ENCODE peak calls at places on chromosome 19, in four cellular contexts. V is A549, G is GM12878, T is K562. R is an unnamed sample.

GRCh38 chr19:21047712-21048111 is 27.3 kb downstream of the ZNF430 start:
- DNase-seq in T (no peak), G (no peak), V (no peak), R (no peak)

GRCh38 chr19:28560786-28561185 is 652.2 kb downstream of the UQCRFS1 start:
- DNase-seq in G (no peak), T (peak), V (no peak), R (no peak)

GRCh38 chr19:7927605-7928333 is 1.8 kb upstream of the CTXN1 start:
- DNase-seq in G (no peak), V (no peak), T (no peak), R (no peak)

GRCh38 chr19:41306394-41306793 is 3.6 kb upstream of the CCDC97 start:
- DNase-seq in T (no peak), V (no peak), G (no peak), R (no peak)

GRCh38 chr19:6590458-6591319 is at the start of gene CD70:
- DNase-seq in V (peak), G (peak), T (no peak), R (no peak)

GRCh38 chr19:8673281-8673891 is 25.2 kb downstream of the ACTL9 start:
- DNase-seq in T (no peak), V (no peak), G (no peak), R (no peak)

GRCh38 chr19:926595-927043 is 784 bp downstream of the ARID3A start:
- DNase-seq in V (no peak), G (no peak), T (peak), R (no peak)

GRCh38 chr19:28468701-28469459 is 744.1 kb downstream of the UQCRFS1 start:
- DNase-seq in V (no peak), G (no peak), T (no peak), R (no peak)

GRCh38 chr19:11649941-11650340 is 52.7 kb downstream of the ZNF627 start:
- DNase-seq in V (no peak), G (no peak), T (no peak), R (peak)

GRCh38 chr19:42657551-42657950 is 62.8 kb upstream of the CEACAM8 start:
- DNase-seq in V (no peak), G (no peak), T (no peak), R (peak)

GRCh38 chr19:52248256-52248655 is 21.1 kb upstream of the ZNF766 start:
- DNase-seq in G (no peak), T (peak), V (no peak), R (peak)

GRCh38 chr19:11091343-11092153 is 2.3 kb downstream of the LDLR start:
- DNase-seq in G (no peak), V (peak), T (no peak), R (peak)

GRCh38 chr19:8158411-8159074 is 9.2 kb upstream of the FBN3 start:
- DNase-seq in G (peak), T (peak), V (peak), R (peak)

GRCh38 chr19:40378509-40378908 is 11.5 kb downstream of the HIPK4 start:
- DNase-seq in T (no peak), G (no peak), V (no peak), R (no peak)

GRCh38 chr19:33529094-33529676 is 7.6 kb upstream of the PEPD start:
- DNase-seq in T (no peak), G (no peak), V (no peak), R (no peak)

GRCh38 chr19:405138-405965 is 3.6 kb downstream of the C2CD4C start:
- DNase-seq in V (no peak), G (no peak), T (no peak), R (no peak)

GRCh38 chr19:46629546-46630025 is 4.7 kb upstream of the PTGIR start:
- DNase-seq in G (no peak), T (peak), V (no peak), R (no peak)

GRCh38 chr19:27776524-27776923 is 1436.4 kb downstream of the UQCRFS1 start:
- DNase-seq in G (no peak), T (peak), V (no peak), R (no peak)

GRCh38 chr19:47512183-47512947 is 2.5 kb downstream of the NAPA start:
- DNase-seq in T (no peak), V (no peak), G (no peak), R (peak)

GRCh38 chr19:11578342-11579142 is 1.1 kb upstream of the ACP5 start:
- DNase-seq in T (peak), G (no peak), V (no peak), R (no peak)

GRCh38 chr19:50321831-50322230 is 7.3 kb downstream of the KCNC3 start:
- DNase-seq in V (no peak), G (no peak), T (no peak), R (no peak)

GRCh38 chr19:9835507-9835949 is 410 bp downstream of the PIN1 start:
- DNase-seq in V (no peak), G (no peak), T (peak), R (no peak)

GRCh38 chr19:14198384-14199376 is 7.3 kb downstream of the ADGRL1 start:
- DNase-seq in G (no peak), V (no peak), T (no peak), R (no peak)

GRCh38 chr19:42919757-42920079 is 2.0 kb upstream of the PSG6 start:
- DNase-seq in V (no peak), G (no peak), T (no peak), R (no peak)

GRCh38 chr19:28516415-28516872 is 696.5 kb downstream of the UQCRFS1 start:
- DNase-seq in G (no peak), V (no peak), T (no peak), R (no peak)

GRCh38 chr19:51272183-51272817 is 21.4 kb downstream of the SIGLECL1 start:
- DNase-seq in G (no peak), T (no peak), V (no peak), R (no peak)

GRCh38 chr19:47152205-47152604 is 21.6 kb downstream of the SAE1 start:
- DNase-seq in T (no peak), G (no peak), V (no peak), R (no peak)

GRCh38 chr19:18611327-18612050 is 1.2 kb upstream of the TMEM59L start:
- DNase-seq in T (peak), G (no peak), V (no peak), R (no peak)

GRCh38 chr19:17522988-17523872 is 11.8 kb downstream of the PGLS start:
- DNase-seq in T (no peak), V (no peak), G (peak), R (no peak)

GRCh38 chr19:41264581-41265375 is 606 bp downstream of the HNRNPUL1 start:
- DNase-seq in V (peak), T (peak), G (no peak), R (peak)

GRCh38 chr19:15628236-15629002 is 12.3 kb upstream of the CYP4F3 start:
- DNase-seq in G (no peak), V (no peak), T (no peak), R (no peak)

GRCh38 chr19:49243129-49243528 is 81.9 kb downstream of the SLC6A16 start:
- DNase-seq in V (no peak), G (no peak), T (no peak), R (no peak)

GRCh38 chr19:10395436-10395835 is 7.9 kb downstream of the CDC37 start:
- DNase-seq in T (no peak), G (no peak), V (no peak), R (no peak)

GRCh38 chr19:46656541-46656940 is 4.4 kb downstream of the DACT3 start:
- DNase-seq in T (no peak), G (no peak), V (no peak), R (no peak)

GRCh38 chr19:52094526-52094925 is 1.0 kb downstream of the ZNF841 start:
- DNase-seq in G (no peak), V (no peak), T (no peak), R (no peak)

GRCh38 chr19:32642771-32643170 is 32.2 kb downstream of the ANKRD27 start:
- DNase-seq in V (no peak), G (no peak), T (no peak), R (no peak)

GRCh38 chr19:22088541-22089144 is 36.4 kb downstream of the ZNF257 start:
- DNase-seq in T (no peak), V (no peak), G (no peak), R (no peak)

GRCh38 chr19:7870571-7871279 is 3.5 kb downstream of the PRR36 start:
- DNase-seq in V (no peak), T (peak), G (no peak), R (no peak)

GRCh38 chr19:46911456-46911855 is 50.7 kb downstream of the ARHGAP35 start:
- DNase-seq in G (no peak), T (no peak), V (no peak), R (no peak)

DNA sequence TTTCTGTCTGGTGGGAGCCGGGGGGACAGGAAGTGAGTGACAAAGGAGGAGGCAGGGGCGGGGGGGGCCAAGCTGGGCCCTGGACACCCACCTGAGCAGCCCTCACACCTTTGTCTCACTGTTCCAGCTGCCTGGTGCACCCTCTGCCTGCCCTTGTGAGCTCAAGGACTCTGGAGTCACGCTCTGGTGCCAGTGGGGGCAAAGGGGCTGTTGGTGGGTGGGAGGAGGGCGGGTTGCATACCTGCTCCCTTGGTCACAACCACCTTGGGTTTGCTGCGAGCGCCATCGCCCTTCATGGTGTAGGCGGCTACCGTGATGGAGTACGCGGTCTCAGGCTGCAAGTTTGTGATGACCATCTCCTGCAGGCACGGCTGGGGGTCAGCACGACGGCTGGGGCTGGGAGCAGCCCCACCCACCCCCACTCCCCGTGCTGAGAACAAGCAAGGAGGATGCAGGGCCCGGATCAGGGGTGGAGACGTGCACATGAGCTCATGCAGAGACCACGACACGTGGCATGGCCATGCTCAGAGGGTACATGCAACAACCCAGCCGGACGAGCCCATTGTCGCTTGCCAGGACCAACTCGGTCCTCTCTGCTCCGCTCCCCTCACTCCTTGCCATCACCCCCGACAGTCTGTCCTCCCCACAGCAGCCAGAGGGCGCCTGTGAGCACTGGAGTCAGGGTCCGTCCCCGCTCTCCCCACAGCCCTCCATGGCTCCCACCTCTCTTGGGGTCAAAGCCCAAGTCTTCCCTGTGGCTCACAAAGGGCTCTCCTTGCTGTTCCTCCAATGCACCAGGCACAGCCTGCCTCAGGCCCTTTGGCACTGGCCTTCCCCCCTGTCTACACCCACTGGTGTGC is 114.9 kb downstream of the PTPRS start:
- DNase-seq in G (no peak), V (no peak), T (peak), R (no peak)
- TF ChIP-seq ELK1 in G (no peak), V (no peak), T (no peak), R (no peak)

GRCh38 chr19:35793381-35794165 is 18.2 kb downstream of the ARHGAP33 start:
- DNase-seq in T (no peak), G (no peak), V (peak), R (no peak)
- TF ChIP-seq ELK1 in T (no peak), G (no peak), V (no peak), R (no peak)

GRCh38 chr19:2552859-2553258 is 76.9 kb downstream of the GADD45B start:
- DNase-seq in V (no peak), G (peak), T (no peak), R (no peak)
- TF ChIP-seq ELK1 in V (no peak), G (no peak), T (no peak), R (no peak)

GRCh38 chr19:37654118-37654517 is 1.1 kb downstream of the ZFP30 start:
- DNase-seq in V (peak), G (no peak), T (peak), R (no peak)
- TF ChIP-seq ELK1 in V (no peak), G (no peak), T (no peak), R (no peak)

DNA sequence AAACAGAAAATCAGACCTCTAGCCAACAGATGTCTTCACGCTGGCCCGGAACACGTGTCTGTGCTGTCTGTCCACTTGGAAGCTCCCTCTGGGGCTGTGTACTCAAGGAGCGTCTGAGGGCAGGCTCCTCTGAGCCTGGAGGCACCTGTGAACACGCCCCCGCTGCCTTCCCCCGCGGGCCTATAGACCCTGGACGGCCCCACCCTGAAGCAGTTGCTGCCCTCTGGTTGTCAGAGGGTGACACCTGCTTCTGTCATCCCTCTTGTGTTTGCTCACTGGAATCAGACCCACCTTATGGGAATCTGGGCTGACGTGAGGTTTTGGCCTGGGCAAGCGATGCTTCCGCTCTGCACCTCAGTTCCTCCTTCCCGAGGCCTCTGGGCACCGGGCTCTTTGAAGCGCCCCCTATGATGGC is 19.2 kb downstream of the EPN1 start:
- DNase-seq in T (no peak), V (no peak), G (no peak), R (no peak)
- TF ChIP-seq ELK1 in T (no peak), V (no peak), G (no peak), R (no peak)

DNA sequence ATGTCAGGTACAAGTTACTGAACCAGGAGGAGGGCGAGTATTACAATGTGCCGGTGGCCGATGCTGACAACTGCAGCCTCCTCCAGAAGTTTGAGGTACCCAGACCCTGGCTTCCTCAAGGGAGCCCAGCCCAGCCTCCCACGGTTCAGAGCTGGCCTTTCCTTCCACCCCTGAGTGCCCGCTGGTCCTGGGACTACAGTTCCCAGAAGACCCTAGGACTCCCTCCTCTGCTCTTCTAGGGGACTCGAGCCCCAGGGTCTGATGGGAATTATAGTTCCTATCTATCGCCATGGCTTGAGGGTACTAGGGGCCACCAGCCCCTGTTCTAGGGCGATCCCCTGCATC is 11.0 kb downstream of the PRKCG start:
- DNase-seq in V (no peak), G (no peak), T (peak), R (no peak)
- TF ChIP-seq ELK1 in V (no peak), G (no peak), T (no peak), R (no peak)

DNA sequence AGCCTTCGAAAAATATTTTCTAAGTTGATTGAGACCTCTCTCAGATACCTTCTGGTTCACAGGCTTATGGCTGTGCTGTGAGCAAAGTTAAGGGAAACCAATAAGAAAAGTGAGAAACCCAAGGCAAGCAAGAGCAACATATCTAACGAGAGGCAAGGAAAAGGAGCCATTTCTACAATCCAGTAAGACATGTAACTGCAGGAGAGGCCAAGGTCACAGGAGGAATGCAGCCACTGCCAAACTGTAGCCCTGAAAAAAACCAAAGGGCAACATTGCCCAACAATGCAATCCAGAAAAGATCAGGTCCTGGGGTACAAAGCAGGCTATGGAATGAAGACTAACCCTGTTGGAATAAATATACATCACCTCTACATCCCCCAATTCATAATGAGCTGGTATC is 21.3 kb downstream of the SCGB2B2 start:
- DNase-seq in T (no peak), V (no peak), G (no peak), R (no peak)
- TF ChIP-seq ELK1 in T (no peak), V (no peak), G (no peak), R (no peak)

DNA sequence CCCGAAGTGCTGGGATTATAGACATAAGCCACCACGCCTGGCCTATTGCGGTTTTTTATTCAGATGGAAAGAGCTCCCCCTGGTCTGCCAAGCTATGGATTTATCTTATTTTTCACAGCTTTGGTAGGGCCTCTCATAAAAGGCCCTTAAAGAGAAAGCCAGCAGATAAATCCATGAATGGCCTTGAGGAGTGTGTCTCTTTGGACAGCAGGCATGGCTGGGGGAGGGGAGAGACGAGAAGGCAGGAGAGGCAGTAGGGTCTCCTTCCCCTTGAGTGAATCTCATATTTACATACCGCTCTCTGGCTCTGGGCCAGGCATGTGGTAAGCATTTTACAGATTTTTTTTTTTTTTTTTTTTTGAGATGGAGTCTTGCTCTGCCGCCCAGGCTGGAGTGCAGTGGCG is 25.2 kb downstream of the MARK4 start:
- DNase-seq in G (no peak), T (no peak), V (no peak), R (peak)
- TF ChIP-seq ELK1 in G (no peak), T (no peak), V (no peak), R (no peak)

DNA sequence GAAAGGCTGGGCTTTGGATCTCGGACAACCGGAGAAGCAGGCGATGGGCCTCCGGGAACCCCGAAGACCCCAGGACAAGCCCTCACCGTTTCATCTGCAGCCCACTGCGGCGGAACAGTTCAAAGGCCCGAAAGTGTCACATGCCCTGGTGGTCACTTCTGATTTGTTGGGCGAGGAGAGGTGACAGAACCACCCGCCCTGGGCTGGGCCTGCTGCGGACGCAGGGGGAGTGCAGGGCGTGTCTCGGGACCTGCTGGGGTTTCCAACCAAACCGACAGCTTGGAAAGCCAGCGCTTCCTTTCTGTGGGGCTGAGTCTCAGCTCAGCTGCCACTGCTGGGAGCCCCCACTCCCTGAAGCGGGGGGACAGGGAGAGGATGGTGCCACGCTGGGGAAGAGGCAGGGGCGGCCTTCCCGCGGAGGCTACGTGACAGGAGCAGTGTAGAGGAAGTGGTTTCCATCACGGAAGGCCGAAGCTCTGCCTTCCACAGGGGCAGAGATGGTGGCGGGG is 22.8 kb upstream of the ZBTB7A start:
- DNase-seq in T (no peak), V (no peak), G (no peak), R (no peak)
- TF ChIP-seq ELK1 in T (no peak), V (no peak), G (no peak), R (no peak)